ENCODE peak calls at places on chromosomes 16 and 17, in eight cellular contexts. S, X, E, C, J, O, T and F are unnamed samples.

GRCh38 chr17:4028436-4028835 is 64.2 kb upstream of the ATP2A3 start:
- DNase-seq in C (no peak), X (no peak), J (no peak), O (no peak), E (no peak), S (no peak), T (no peak), F (no peak)

GRCh38 chr16:19520861-19521331 is 1.0 kb downstream of the GDE1 start:
- DNase-seq in J (no peak), O (no peak), C (no peak), S (peak), T (no peak), X (peak), E (no peak), F (no peak)

GRCh38 chr16:49464877-49465504 is 91.4 kb downstream of the C16orf78 start:
- DNase-seq in E (peak), J (no peak), O (no peak), C (peak), S (no peak), X (peak), T (no peak), F (no peak)

GRCh38 chr16:27301236-27301861 is 12.4 kb upstream of the IL4R start:
- DNase-seq in T (no peak), X (no peak), O (no peak), S (no peak), C (no peak), J (no peak), E (no peak), F (no peak)

GRCh38 chr17:74840989-74841666 is 18.6 kb downstream of the GRIN2C start:
- DNase-seq in X (no peak), C (no peak), E (no peak), O (no peak), S (peak), T (peak), J (peak), F (peak)

GRCh38 chr17:81025065-81025751 is 9.7 kb upstream of the BAIAP2 start:
- DNase-seq in X (no peak), O (no peak), J (no peak), S (no peak), C (no peak), T (peak), E (no peak), F (no peak)

GRCh38 chr17:48246623-48247022 is 139.1 kb downstream of the SNX11 start:
- DNase-seq in C (no peak), O (no peak), T (no peak), X (no peak), S (no peak), E (no peak), J (no peak), F (peak)

GRCh38 chr17:48997827-48998556 is 807 bp downstream of the IGF2BP1 start:
- DNase-seq in E (peak), O (peak), C (peak), T (no peak), X (no peak), S (no peak), J (no peak), F (peak)

GRCh38 chr16:89013692-89014455 is 36.9 kb upstream of the CBFA2T3 start:
- DNase-seq in O (no peak), C (no peak), J (no peak), X (no peak), S (no peak), T (peak), E (no peak), F (no peak)

GRCh38 chr17:38428150-38428642 is at the start of gene ARHGAP23:
- DNase-seq in O (no peak), X (peak), J (peak), E (peak), S (peak), T (peak), C (no peak), F (no peak)

GRCh38 chr16:972316-973002 is 1.7 kb upstream of the LMF1 start:
- DNase-seq in O (no peak), C (no peak), X (peak), S (no peak), T (peak), E (no peak), J (no peak), F (no peak)

GRCh38 chr16:86980644-86981043 is 336.5 kb downstream of the C16orf95 start:
- DNase-seq in T (no peak), E (peak), O (no peak), S (no peak), C (no peak), X (no peak), J (no peak), F (no peak)

GRCh38 chr17:7644768-7645167 is 6.0 kb upstream of the ATP1B2 start:
- DNase-seq in X (no peak), C (no peak), E (no peak), S (no peak), T (no peak), J (no peak), O (no peak), F (no peak)

GRCh38 chr17:31274252-31274651 is 22.8 kb downstream of the OMG start:
- DNase-seq in T (no peak), X (no peak), E (no peak), S (peak), J (no peak), O (no peak), C (no peak), F (no peak)

GRCh38 chr16:66845791-66846221 is 1.6 kb downstream of the CA7 start:
- DNase-seq in X (no peak), C (no peak), O (no peak), J (no peak), T (no peak), E (peak), S (no peak), F (no peak)

GRCh38 chr16:57084257-57084770 is 8.1 kb upstream of the CPNE2 start:
- DNase-seq in C (peak), E (peak), T (peak), X (peak), J (peak), S (peak), O (peak), F (peak)

GRCh38 chr16:22130528-22130927 is 31.8 kb upstream of the SDR42E2 start:
- DNase-seq in C (no peak), X (no peak), O (no peak), T (no peak), E (no peak), J (no peak), S (no peak), F (no peak)

GRCh38 chr17:19332371-19333131 is 30.0 kb downstream of the B9D1 start:
- DNase-seq in S (no peak), O (no peak), X (peak), E (no peak), T (peak), J (no peak), C (no peak), F (no peak)